ENCODE peak calls at places on chromosomes 16 and 17, in four cellular contexts. W, G, F and O are unnamed samples. For H3K36me3 and H3K4me1, the result is how much of the 10 kb centered on the place peaks cover.

GRCh38 chr17:28956861-28957260 is 5.5 kb upstream of the PHF12 start:
- DNase-seq in G (no peak), F (no peak), W (no peak), O (no peak)

GRCh38 chr17:10316986-10317834 is 55.6 kb downstream of the MYH13 start:
- DNase-seq in F (peak), G (no peak), W (peak), O (peak)

GRCh38 chr17:78929908-78930775 is 5.0 kb upstream of the TIMP2 start:
- DNase-seq in G (no peak), W (no peak), F (no peak), O (peak)

GRCh38 chr16:3400446-3400778 is 392 bp downstream of the ZSCAN32 start:
- DNase-seq in F (no peak), G (no peak), W (no peak), O (no peak)

GRCh38 chr17:27407916-27408846 is 48.1 kb upstream of the KSR1 start:
- DNase-seq in W (no peak), F (no peak), G (no peak), O (no peak)

GRCh38 chr16:19396555-19397011 is 21.1 kb upstream of the TMC5 start:
- DNase-seq in F (no peak), W (no peak), G (no peak), O (no peak)

GRCh38 chr16:75764154-75764768 is 38.0 kb upstream of the CPHXL start:
- DNase-seq in G (peak), W (peak), F (peak), O (peak)

GRCh38 chr17:77332034-77332971 is 191.5 kb downstream of the SEC14L1 start:
- DNase-seq in F (peak), W (peak), G (peak), O (peak)

GRCh38 chr16:87278191-87279093 is 38.8 kb downstream of the C16orf95 start:
- DNase-seq in G (peak), F (peak), W (no peak), O (peak)

GRCh38 chr17:71383111-71383510 is 737.7 kb upstream of the SOX9 start:
- DNase-seq in W (no peak), F (no peak), G (no peak), O (no peak)

GRCh38 chr16:64534180-64534780 is 587.6 kb downstream of the CDH11 start:
- DNase-seq in W (no peak), G (no peak), F (no peak), O (no peak)

GRCh38 chr17:74089869-74090464 is 113.5 kb upstream of the RPL38 start:
- DNase-seq in F (no peak), G (no peak), W (peak), O (peak)

GRCh38 chr17:53707546-53707945 is 115.2 kb upstream of the KIF2B start:
- DNase-seq in G (no peak), F (no peak), W (no peak), O (no peak)

GRCh38 chr17:48127371-48128051 is 19.9 kb downstream of the SNX11 start:
- DNase-seq in F (no peak), W (no peak), G (no peak), O (no peak)

GRCh38 chr16:86334062-86334461 is 176.3 kb upstream of the FOXF1 start:
- DNase-seq in F (no peak), W (no peak), G (no peak), O (no peak)

GRCh38 chr16:86511317-86512161 is 1.2 kb downstream of the FOXF1 start:
- DNase-seq in F (no peak), G (no peak), W (no peak), O (no peak)

GRCh38 chr16:9970796-9971195 is 211.4 kb downstream of the GRIN2A start:
- DNase-seq in F (no peak), G (no peak), W (no peak), O (no peak)

GRCh38 chr16:51148674-51149228 is 2.3 kb downstream of the SALL1 start:
- DNase-seq in G (no peak), F (no peak), W (no peak), O (no peak)

GRCh38 chr17:40903129-40903847 is 18.2 kb upstream of the KRT20 start:
- DNase-seq in F (no peak), G (no peak), W (no peak), O (no peak)

GRCh38 chr16:20910781-20911321 is 10.3 kb downstream of the LYRM1 start:
- DNase-seq in F (no peak), G (no peak), W (no peak), O (no peak)

DNA sequence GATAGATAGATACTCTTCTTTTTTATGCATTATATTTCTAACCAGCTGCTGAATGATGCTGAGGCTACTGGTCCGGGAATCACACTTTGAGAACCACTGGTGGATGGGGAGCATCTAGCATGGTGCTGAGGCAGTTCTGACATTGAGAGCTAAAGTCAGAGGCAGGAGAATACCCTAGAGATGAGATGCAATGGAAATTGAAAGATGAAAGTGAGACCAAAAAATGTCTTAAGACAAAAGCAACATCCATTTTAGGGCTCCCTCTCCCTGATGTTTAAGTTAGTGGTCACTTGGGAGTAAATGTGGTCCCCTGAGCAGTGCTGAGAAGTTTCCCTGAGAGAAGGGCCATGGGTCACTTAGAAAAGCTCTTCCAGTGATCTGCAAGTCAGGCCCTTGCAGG is 6.8 kb downstream of the PCTP start:
- DNase-seq in F (no peak), W (no peak), G (no peak), O (no peak)
- H3K27ac ChIP-seq in F (no peak), W (no peak), G (no peak), O (no peak)

GRCh38 chr17:47120521-47121095 is 68.5 kb downstream of the CDC27 start:
- DNase-seq in G (no peak), F (no peak), W (no peak), O (no peak)
- H3K36me3 ChIP-seq in G (under half), F (under half), W (under half), O (under half)

GRCh38 chr17:1033503-1033902 is 36.6 kb downstream of the TIMM22 start:
- DNase-seq in F (no peak), G (no peak), W (no peak), O (no peak)
- H3K4me1 ChIP-seq in F (half or more), G (under half), W (under half), O (under half)

GRCh38 chr17:82565551-82565950 is 46.0 kb downstream of the FOXK2 start:
- DNase-seq in G (no peak), F (no peak), W (no peak), O (no peak)

GRCh38 chr17:82563318-82563717 is 43.8 kb downstream of the FOXK2 start:
- DNase-seq in G (no peak), W (no peak), F (no peak), O (no peak)

GRCh38 chr17:82559779-82560642 is 40.5 kb downstream of the FOXK2 start:
- DNase-seq in G (no peak), W (no peak), F (no peak), O (no peak)

GRCh38 chr17:82560802-82561428 is 41.4 kb downstream of the FOXK2 start:
- DNase-seq in F (no peak), W (no peak), G (no peak), O (no peak)

GRCh38 chr17:82561429-82562035 is 42.0 kb downstream of the FOXK2 start:
- DNase-seq in G (no peak), F (no peak), W (no peak), O (no peak)
- H3K27ac ChIP-seq in G (no peak), F (no peak), W (no peak), O (no peak)

GRCh38 chr16:88328313-88328660 is 54.5 kb upstream of the ZNF469 start:
- DNase-seq in F (no peak), G (no peak), W (no peak), O (no peak)
- H3K36me3 ChIP-seq in F (under half), G (under half), W (under half), O (under half)

GRCh38 chr17:63431618-63431938 is 14.5 kb downstream of the CYB561 start:
- DNase-seq in G (no peak), F (no peak), W (no peak), O (no peak)
- H3K4me1 ChIP-seq in G (under half), F (half or more), W (under half), O (under half)

GRCh38 chr17:39357488-39357887 is 43.9 kb downstream of the FBXL20 start:
- DNase-seq in W (no peak), G (no peak), F (no peak), O (no peak)

GRCh38 chr17:39351508-39351907 is 49.9 kb downstream of the FBXL20 start:
- DNase-seq in G (no peak), W (no peak), F (no peak), O (no peak)

GRCh38 chr17:39352511-39352910 is 48.9 kb downstream of the FBXL20 start:
- DNase-seq in W (no peak), G (no peak), F (no peak), O (no peak)

GRCh38 chr17:39349246-39349645 is 52.2 kb downstream of the FBXL20 start:
- DNase-seq in G (no peak), W (no peak), F (no peak), O (no peak)

DNA sequence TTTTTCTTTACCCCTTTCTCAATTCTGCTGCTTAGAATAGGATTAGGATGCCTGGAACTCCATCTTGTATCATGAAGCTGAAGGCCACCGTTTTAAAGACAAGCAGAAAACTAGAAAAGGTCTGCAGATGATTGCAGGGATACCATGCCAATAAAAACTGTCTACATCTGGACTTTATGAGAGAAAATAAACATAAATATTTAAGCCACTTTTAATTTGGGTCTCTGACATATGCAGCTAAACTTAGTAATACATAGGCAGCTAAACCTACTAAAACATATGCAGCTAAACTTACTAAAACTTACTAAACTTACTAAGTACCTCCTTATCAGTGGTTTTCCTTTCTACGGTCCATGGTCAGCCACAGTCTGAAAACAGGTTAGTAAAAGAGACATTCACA is 48.4 kb downstream of the FBXL20 start:
- DNase-seq in W (no peak), F (no peak), G (no peak), O (no peak)
- H3K27ac ChIP-seq in W (no peak), F (no peak), G (no peak), O (no peak)

GRCh38 chr16:27334874-27335273 is 21.1 kb downstream of the IL4R start:
- DNase-seq in W (no peak), G (no peak), F (no peak), O (no peak)
- H3K36me3 ChIP-seq in W (under half), G (half or more), F (under half), O (under half)

GRCh38 chr17:9053406-9053805 is 32.1 kb downstream of the NTN1 start:
- DNase-seq in F (no peak), G (no peak), W (no peak), O (no peak)

GRCh38 chr17:9054146-9054545 is 32.8 kb downstream of the NTN1 start:
- DNase-seq in W (no peak), G (no peak), F (no peak), O (no peak)

GRCh38 chr17:9052921-9053320 is 31.6 kb downstream of the NTN1 start:
- DNase-seq in W (no peak), F (no peak), G (no peak), O (no peak)

GRCh38 chr17:9051561-9051960 is 30.3 kb downstream of the NTN1 start:
- DNase-seq in G (no peak), F (no peak), W (no peak), O (no peak)

DNA sequence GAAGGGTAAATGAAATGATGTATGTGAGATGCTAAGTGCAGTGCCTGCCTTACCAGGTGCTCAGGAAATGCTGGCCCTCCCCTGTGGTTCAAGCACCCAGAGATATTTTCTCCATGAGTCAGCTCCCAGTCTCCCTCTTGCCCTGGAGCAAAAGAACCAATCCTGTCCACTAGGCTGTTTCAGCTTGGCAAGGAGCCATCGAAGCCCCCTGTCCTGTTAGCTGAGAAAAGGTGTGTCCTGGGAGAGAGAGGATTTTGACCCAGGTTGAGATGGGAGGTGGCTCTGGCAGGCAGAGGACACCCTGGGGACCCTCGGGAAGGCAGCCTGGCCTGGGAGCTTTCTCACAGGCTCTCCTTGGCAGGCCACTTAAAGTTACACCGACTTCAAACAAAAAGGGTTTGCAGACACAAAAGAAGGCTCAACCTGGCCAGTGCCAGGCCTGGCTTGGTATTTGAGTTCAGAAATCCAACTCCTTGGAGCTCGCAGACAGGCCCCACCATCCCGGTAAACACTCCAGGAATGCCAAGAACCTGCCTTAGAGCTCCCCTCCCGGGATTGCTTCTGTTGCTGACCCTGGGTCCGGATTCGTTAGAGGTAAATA is 29.6 kb downstream of the NTN1 start:
- DNase-seq in G (no peak), F (no peak), W (no peak), O (no peak)
- H3K4me1 ChIP-seq in G (under half), F (under half), W (under half), O (under half)